ENCODE peak calls at places on chromosome 18, in nine cellular contexts. One of them, this sample, is unnamed.

GRCh38 chr18:30766053-30766452 is 276.5 kb downstream of the DSC3 start:
- DNase-seq in immature natural killer cell: no peak
- DNase-seq in OCI-LY7: no peak
- DNase-seq in foreskin fibroblast: no peak
- DNase-seq in LoVo: no peak
- DNase-seq in neuronal stem cell: no peak
- DNase-seq in A549: no peak
- DNase-seq in stimulated activated CD4-positive, alpha-beta T cell treated with anti-CD3 and anti-CD28 coated beads, Interleukin-1b, Interleukin-23, amount 100 ng/mL, for 4 hours: no peak
- DNase-seq in neural crest cell: no peak
- DNase-seq in this sample: no peak

GRCh38 chr18:63963610-63964256 is 6.1 kb upstream of the SERPINB8 start:
- DNase-seq in immature natural killer cell: peak
- DNase-seq in OCI-LY7: peak
- DNase-seq in foreskin fibroblast: peak
- DNase-seq in LoVo: peak
- DNase-seq in neuronal stem cell: no peak
- DNase-seq in A549: peak
- DNase-seq in stimulated activated CD4-positive, alpha-beta T cell treated with anti-CD3 and anti-CD28 coated beads, Interleukin-1b, Interleukin-23, amount 100 ng/mL, for 4 hours: no peak
- DNase-seq in neural crest cell: no peak
- DNase-seq in this sample: no peak

GRCh38 chr18:62486290-62486964 is 36.4 kb upstream of the ZCCHC2 start:
- DNase-seq in immature natural killer cell: no peak
- DNase-seq in OCI-LY7: no peak
- DNase-seq in foreskin fibroblast: no peak
- DNase-seq in LoVo: peak
- DNase-seq in neuronal stem cell: no peak
- DNase-seq in A549: peak
- DNase-seq in stimulated activated CD4-positive, alpha-beta T cell treated with anti-CD3 and anti-CD28 coated beads, Interleukin-1b, Interleukin-23, amount 100 ng/mL, for 4 hours: no peak
- DNase-seq in neural crest cell: no peak
- DNase-seq in this sample: no peak

GRCh38 chr18:28816155-28816554 is 639.2 kb upstream of the CDH2 start:
- DNase-seq in immature natural killer cell: no peak
- DNase-seq in OCI-LY7: no peak
- DNase-seq in foreskin fibroblast: no peak
- DNase-seq in LoVo: no peak
- DNase-seq in neuronal stem cell: no peak
- DNase-seq in A549: no peak
- DNase-seq in stimulated activated CD4-positive, alpha-beta T cell treated with anti-CD3 and anti-CD28 coated beads, Interleukin-1b, Interleukin-23, amount 100 ng/mL, for 4 hours: no peak
- DNase-seq in neural crest cell: no peak
- DNase-seq in this sample: no peak

GRCh38 chr18:53745228-53745967 is 479.1 kb downstream of the MBD2 start:
- DNase-seq in immature natural killer cell: no peak
- DNase-seq in OCI-LY7: no peak
- DNase-seq in foreskin fibroblast: no peak
- DNase-seq in LoVo: peak
- DNase-seq in neuronal stem cell: no peak
- DNase-seq in A549: peak
- DNase-seq in stimulated activated CD4-positive, alpha-beta T cell treated with anti-CD3 and anti-CD28 coated beads, Interleukin-1b, Interleukin-23, amount 100 ng/mL, for 4 hours: no peak
- DNase-seq in neural crest cell: no peak
- DNase-seq in this sample: no peak

GRCh38 chr18:43277164-43277600 is at the start of gene SYT4:
- DNase-seq in immature natural killer cell: no peak
- DNase-seq in OCI-LY7: no peak
- DNase-seq in foreskin fibroblast: no peak
- DNase-seq in LoVo: no peak
- DNase-seq in neuronal stem cell: peak
- DNase-seq in A549: peak
- DNase-seq in stimulated activated CD4-positive, alpha-beta T cell treated with anti-CD3 and anti-CD28 coated beads, Interleukin-1b, Interleukin-23, amount 100 ng/mL, for 4 hours: no peak
- DNase-seq in neural crest cell: peak
- DNase-seq in this sample: no peak

GRCh38 chr18:73980289-73980979 is 167.2 kb downstream of the FBXO15 start:
- DNase-seq in immature natural killer cell: no peak
- DNase-seq in OCI-LY7: no peak
- DNase-seq in foreskin fibroblast: no peak
- DNase-seq in LoVo: peak
- DNase-seq in neuronal stem cell: peak
- DNase-seq in A549: peak
- DNase-seq in stimulated activated CD4-positive, alpha-beta T cell treated with anti-CD3 and anti-CD28 coated beads, Interleukin-1b, Interleukin-23, amount 100 ng/mL, for 4 hours: no peak
- DNase-seq in neural crest cell: peak
- DNase-seq in this sample: no peak

GRCh38 chr18:27118964-27119363 is 66.1 kb downstream of the CHST9 start:
- DNase-seq in immature natural killer cell: no peak
- DNase-seq in OCI-LY7: no peak
- DNase-seq in foreskin fibroblast: no peak
- DNase-seq in LoVo: no peak
- DNase-seq in neuronal stem cell: no peak
- DNase-seq in A549: no peak
- DNase-seq in stimulated activated CD4-positive, alpha-beta T cell treated with anti-CD3 and anti-CD28 coated beads, Interleukin-1b, Interleukin-23, amount 100 ng/mL, for 4 hours: no peak
- DNase-seq in neural crest cell: no peak
- DNase-seq in this sample: no peak

GRCh38 chr18:23908827-23909226 is 105.7 kb upstream of the TTC39C start:
- DNase-seq in immature natural killer cell: no peak
- DNase-seq in OCI-LY7: peak
- DNase-seq in foreskin fibroblast: no peak
- DNase-seq in LoVo: no peak
- DNase-seq in neuronal stem cell: no peak
- DNase-seq in A549: no peak
- DNase-seq in stimulated activated CD4-positive, alpha-beta T cell treated with anti-CD3 and anti-CD28 coated beads, Interleukin-1b, Interleukin-23, amount 100 ng/mL, for 4 hours: no peak
- DNase-seq in neural crest cell: no peak
- DNase-seq in this sample: no peak

GRCh38 chr18:70188113-70188512 is 17.4 kb downstream of the RTTN start:
- DNase-seq in immature natural killer cell: no peak
- DNase-seq in OCI-LY7: no peak
- DNase-seq in foreskin fibroblast: no peak
- DNase-seq in LoVo: no peak
- DNase-seq in neuronal stem cell: no peak
- DNase-seq in A549: no peak
- DNase-seq in stimulated activated CD4-positive, alpha-beta T cell treated with anti-CD3 and anti-CD28 coated beads, Interleukin-1b, Interleukin-23, amount 100 ng/mL, for 4 hours: no peak
- DNase-seq in neural crest cell: no peak
- DNase-seq in this sample: no peak

GRCh38 chr18:41761329-41762028 is 193.6 kb upstream of the PIK3C3 start:
- DNase-seq in immature natural killer cell: no peak
- DNase-seq in OCI-LY7: no peak
- DNase-seq in foreskin fibroblast: peak
- DNase-seq in LoVo: no peak
- DNase-seq in neuronal stem cell: no peak
- DNase-seq in A549: peak
- DNase-seq in stimulated activated CD4-positive, alpha-beta T cell treated with anti-CD3 and anti-CD28 coated beads, Interleukin-1b, Interleukin-23, amount 100 ng/mL, for 4 hours: no peak
- DNase-seq in neural crest cell: no peak
- DNase-seq in this sample: no peak

GRCh38 chr18:3652380-3653262 is 202.6 kb downstream of the TGIF1 start:
- DNase-seq in immature natural killer cell: no peak
- DNase-seq in OCI-LY7: no peak
- DNase-seq in foreskin fibroblast: peak
- DNase-seq in LoVo: peak
- DNase-seq in neuronal stem cell: no peak
- DNase-seq in A549: peak
- DNase-seq in stimulated activated CD4-positive, alpha-beta T cell treated with anti-CD3 and anti-CD28 coated beads, Interleukin-1b, Interleukin-23, amount 100 ng/mL, for 4 hours: peak
- DNase-seq in neural crest cell: peak
- DNase-seq in this sample: peak

GRCh38 chr18:76258209-76258608 is 236.8 kb downstream of the ZNF516 start:
- DNase-seq in immature natural killer cell: no peak
- DNase-seq in OCI-LY7: no peak
- DNase-seq in foreskin fibroblast: no peak
- DNase-seq in LoVo: no peak
- DNase-seq in neuronal stem cell: no peak
- DNase-seq in A549: no peak
- DNase-seq in stimulated activated CD4-positive, alpha-beta T cell treated with anti-CD3 and anti-CD28 coated beads, Interleukin-1b, Interleukin-23, amount 100 ng/mL, for 4 hours: no peak
- DNase-seq in neural crest cell: no peak
- DNase-seq in this sample: no peak

GRCh38 chr18:25517881-25518715 is 166.1 kb upstream of the ZNF521 start:
- DNase-seq in immature natural killer cell: no peak
- DNase-seq in OCI-LY7: peak
- DNase-seq in foreskin fibroblast: no peak
- DNase-seq in LoVo: no peak
- DNase-seq in neuronal stem cell: no peak
- DNase-seq in A549: no peak
- DNase-seq in stimulated activated CD4-positive, alpha-beta T cell treated with anti-CD3 and anti-CD28 coated beads, Interleukin-1b, Interleukin-23, amount 100 ng/mL, for 4 hours: no peak
- DNase-seq in neural crest cell: no peak
- DNase-seq in this sample: no peak

GRCh38 chr18:75285876-75286275 is 75.3 kb downstream of the TSHZ1 start:
- DNase-seq in immature natural killer cell: no peak
- DNase-seq in OCI-LY7: no peak
- DNase-seq in foreskin fibroblast: no peak
- DNase-seq in LoVo: no peak
- DNase-seq in neuronal stem cell: no peak
- DNase-seq in A549: no peak
- DNase-seq in stimulated activated CD4-positive, alpha-beta T cell treated with anti-CD3 and anti-CD28 coated beads, Interleukin-1b, Interleukin-23, amount 100 ng/mL, for 4 hours: no peak
- DNase-seq in neural crest cell: no peak
- DNase-seq in this sample: no peak

GRCh38 chr18:23870963-23871362 is 143.6 kb upstream of the TTC39C start:
- DNase-seq in immature natural killer cell: no peak
- DNase-seq in OCI-LY7: no peak
- DNase-seq in foreskin fibroblast: no peak
- DNase-seq in LoVo: peak
- DNase-seq in neuronal stem cell: no peak
- DNase-seq in A549: no peak
- DNase-seq in stimulated activated CD4-positive, alpha-beta T cell treated with anti-CD3 and anti-CD28 coated beads, Interleukin-1b, Interleukin-23, amount 100 ng/mL, for 4 hours: no peak
- DNase-seq in neural crest cell: no peak
- DNase-seq in this sample: no peak

GRCh38 chr18:59820663-59821062 is 79.1 kb upstream of the PMAIP1 start:
- DNase-seq in immature natural killer cell: no peak
- DNase-seq in OCI-LY7: no peak
- DNase-seq in foreskin fibroblast: peak
- DNase-seq in LoVo: no peak
- DNase-seq in neuronal stem cell: no peak
- DNase-seq in A549: no peak
- DNase-seq in stimulated activated CD4-positive, alpha-beta T cell treated with anti-CD3 and anti-CD28 coated beads, Interleukin-1b, Interleukin-23, amount 100 ng/mL, for 4 hours: no peak
- DNase-seq in neural crest cell: no peak
- DNase-seq in this sample: no peak

GRCh38 chr18:7370812-7371211 is 139.9 kb downstream of the LRRC30 start:
- DNase-seq in immature natural killer cell: no peak
- DNase-seq in OCI-LY7: no peak
- DNase-seq in foreskin fibroblast: no peak
- DNase-seq in LoVo: no peak
- DNase-seq in neuronal stem cell: no peak
- DNase-seq in A549: no peak
- DNase-seq in stimulated activated CD4-positive, alpha-beta T cell treated with anti-CD3 and anti-CD28 coated beads, Interleukin-1b, Interleukin-23, amount 100 ng/mL, for 4 hours: no peak
- DNase-seq in neural crest cell: no peak
- DNase-seq in this sample: peak

GRCh38 chr18:52334896-52335295 is 5.1 kb upstream of the DCC start:
- DNase-seq in immature natural killer cell: no peak
- DNase-seq in OCI-LY7: no peak
- DNase-seq in foreskin fibroblast: peak
- DNase-seq in LoVo: no peak
- DNase-seq in neuronal stem cell: no peak
- DNase-seq in A549: no peak
- DNase-seq in stimulated activated CD4-positive, alpha-beta T cell treated with anti-CD3 and anti-CD28 coated beads, Interleukin-1b, Interleukin-23, amount 100 ng/mL, for 4 hours: no peak
- DNase-seq in neural crest cell: no peak
- DNase-seq in this sample: no peak

GRCh38 chr18:22391571-22392359 is 25.9 kb downstream of the CTAGE1 start:
- DNase-seq in immature natural killer cell: peak
- DNase-seq in OCI-LY7: no peak
- DNase-seq in foreskin fibroblast: peak
- DNase-seq in LoVo: peak
- DNase-seq in neuronal stem cell: no peak
- DNase-seq in A549: peak
- DNase-seq in stimulated activated CD4-positive, alpha-beta T cell treated with anti-CD3 and anti-CD28 coated beads, Interleukin-1b, Interleukin-23, amount 100 ng/mL, for 4 hours: no peak
- DNase-seq in neural crest cell: no peak
- DNase-seq in this sample: no peak

GRCh38 chr18:33918571-33918970 is 306.1 kb downstream of the NOL4 start:
- DNase-seq in immature natural killer cell: no peak
- DNase-seq in OCI-LY7: peak
- DNase-seq in foreskin fibroblast: no peak
- DNase-seq in LoVo: no peak
- DNase-seq in neuronal stem cell: no peak
- DNase-seq in A549: no peak
- DNase-seq in stimulated activated CD4-positive, alpha-beta T cell treated with anti-CD3 and anti-CD28 coated beads, Interleukin-1b, Interleukin-23, amount 100 ng/mL, for 4 hours: no peak
- DNase-seq in neural crest cell: no peak
- DNase-seq in this sample: no peak

GRCh38 chr18:60060026-60060425 is 160.2 kb downstream of the PMAIP1 start:
- DNase-seq in immature natural killer cell: no peak
- DNase-seq in OCI-LY7: no peak
- DNase-seq in foreskin fibroblast: no peak
- DNase-seq in LoVo: no peak
- DNase-seq in neuronal stem cell: no peak
- DNase-seq in A549: no peak
- DNase-seq in stimulated activated CD4-positive, alpha-beta T cell treated with anti-CD3 and anti-CD28 coated beads, Interleukin-1b, Interleukin-23, amount 100 ng/mL, for 4 hours: no peak
- DNase-seq in neural crest cell: no peak
- DNase-seq in this sample: no peak

GRCh38 chr18:8696749-8697211 is 8.6 kb upstream of the MTCL1 start:
- DNase-seq in immature natural killer cell: peak
- DNase-seq in OCI-LY7: peak
- DNase-seq in foreskin fibroblast: peak
- DNase-seq in LoVo: peak
- DNase-seq in neuronal stem cell: peak
- DNase-seq in A549: peak
- DNase-seq in stimulated activated CD4-positive, alpha-beta T cell treated with anti-CD3 and anti-CD28 coated beads, Interleukin-1b, Interleukin-23, amount 100 ng/mL, for 4 hours: peak
- DNase-seq in neural crest cell: peak
- DNase-seq in this sample: no peak

GRCh38 chr18:77203071-77203470 is 46.6 kb upstream of the GALR1 start:
- DNase-seq in immature natural killer cell: no peak
- DNase-seq in OCI-LY7: no peak
- DNase-seq in foreskin fibroblast: no peak
- DNase-seq in LoVo: no peak
- DNase-seq in neuronal stem cell: no peak
- DNase-seq in A549: no peak
- DNase-seq in stimulated activated CD4-positive, alpha-beta T cell treated with anti-CD3 and anti-CD28 coated beads, Interleukin-1b, Interleukin-23, amount 100 ng/mL, for 4 hours: no peak
- DNase-seq in neural crest cell: no peak
- DNase-seq in this sample: no peak

GRCh38 chr18:29188760-29189159 is 1011.8 kb upstream of the CDH2 start:
- DNase-seq in immature natural killer cell: no peak
- DNase-seq in OCI-LY7: no peak
- DNase-seq in foreskin fibroblast: no peak
- DNase-seq in LoVo: no peak
- DNase-seq in neuronal stem cell: no peak
- DNase-seq in A549: no peak
- DNase-seq in stimulated activated CD4-positive, alpha-beta T cell treated with anti-CD3 and anti-CD28 coated beads, Interleukin-1b, Interleukin-23, amount 100 ng/mL, for 4 hours: no peak
- DNase-seq in neural crest cell: no peak
- DNase-seq in this sample: no peak

GRCh38 chr18:42178381-42179080 is 223.5 kb downstream of the PIK3C3 start:
- DNase-seq in immature natural killer cell: no peak
- DNase-seq in OCI-LY7: no peak
- DNase-seq in foreskin fibroblast: no peak
- DNase-seq in LoVo: no peak
- DNase-seq in neuronal stem cell: no peak
- DNase-seq in A549: no peak
- DNase-seq in stimulated activated CD4-positive, alpha-beta T cell treated with anti-CD3 and anti-CD28 coated beads, Interleukin-1b, Interleukin-23, amount 100 ng/mL, for 4 hours: no peak
- DNase-seq in neural crest cell: no peak
- DNase-seq in this sample: no peak